ENCODE peak calls at places on chromosomes 2 and 18, in seven cellular contexts. One of them, this sample, is unnamed.

GRCh38 chr18:13643261-13643671 is 83.1 kb downstream of the FAM210A start:
- DNase-seq in HAP-1: no peak
- DNase-seq in fibroblast of the aortic adventitia: no peak
- DNase-seq in HepG2: no peak
- DNase-seq in foreskin fibroblast: no peak
- DNase-seq in H7: peak; percentile 55
- DNase-seq in heart right ventricle: no peak
- DNase-seq in this sample: no peak

GRCh38 chr2:128313076-128313836 is 5.4 kb downstream of the HS6ST1 start:
- DNase-seq in HepG2: no peak
- DNase-seq in heart right ventricle: no peak
- DNase-seq in HAP-1: peak; percentile 54
- DNase-seq in foreskin fibroblast: no peak
- DNase-seq in H7: peak; percentile 77
- DNase-seq in fibroblast of the aortic adventitia: peak; percentile 46
- DNase-seq in this sample: no peak

GRCh38 chr18:5196253-5197031 is 615 bp downstream of the AKAIN1 start:
- DNase-seq in foreskin fibroblast: no peak
- DNase-seq in HAP-1: no peak
- DNase-seq in H7: peak; percentile 73
- DNase-seq in HepG2: no peak
- DNase-seq in fibroblast of the aortic adventitia: no peak
- DNase-seq in heart right ventricle: no peak
- DNase-seq in this sample: peak; percentile 55

GRCh38 chr2:111157798-111158197 is 37.1 kb downstream of the BCL2L11 start:
- DNase-seq in foreskin fibroblast: no peak
- DNase-seq in H7: no peak
- DNase-seq in HAP-1: no peak
- DNase-seq in fibroblast of the aortic adventitia: no peak
- DNase-seq in HepG2: no peak
- DNase-seq in heart right ventricle: no peak
- DNase-seq in this sample: no peak

GRCh38 chr2:73004466-73004865 is 67.0 kb downstream of the SFXN5 start:
- DNase-seq in HepG2: no peak
- DNase-seq in HAP-1: no peak
- DNase-seq in H7: no peak
- DNase-seq in foreskin fibroblast: no peak
- DNase-seq in fibroblast of the aortic adventitia: no peak
- DNase-seq in heart right ventricle: no peak
- DNase-seq in this sample: no peak

GRCh38 chr2:54090521-54091117 is 24.8 kb upstream of the ACYP2 start:
- DNase-seq in HepG2: no peak
- DNase-seq in fibroblast of the aortic adventitia: no peak
- DNase-seq in heart right ventricle: no peak
- DNase-seq in foreskin fibroblast: no peak
- DNase-seq in HAP-1: no peak
- DNase-seq in H7: no peak
- DNase-seq in this sample: no peak

GRCh38 chr2:200416878-200417277 is 93.0 kb downstream of the KCTD18 start:
- DNase-seq in HAP-1: peak; percentile 59
- DNase-seq in heart right ventricle: no peak
- DNase-seq in fibroblast of the aortic adventitia: no peak
- DNase-seq in HepG2: no peak
- DNase-seq in foreskin fibroblast: no peak
- DNase-seq in H7: no peak
- DNase-seq in this sample: no peak

GRCh38 chr2:57376985-57377384 is 669.6 kb upstream of the VRK2 start:
- DNase-seq in HAP-1: no peak
- DNase-seq in fibroblast of the aortic adventitia: peak; percentile 7
- DNase-seq in H7: peak; percentile 33
- DNase-seq in foreskin fibroblast: no peak
- DNase-seq in heart right ventricle: no peak
- DNase-seq in HepG2: no peak
- DNase-seq in this sample: no peak

GRCh38 chr2:11752906-11753305 is 6.5 kb downstream of the LPIN1 start:
- DNase-seq in HAP-1: no peak
- DNase-seq in heart right ventricle: no peak
- DNase-seq in H7: no peak
- DNase-seq in fibroblast of the aortic adventitia: no peak
- DNase-seq in HepG2: no peak
- DNase-seq in foreskin fibroblast: no peak
- DNase-seq in this sample: no peak

GRCh38 chr2:11757101-11757500 is 10.7 kb downstream of the LPIN1 start:
- DNase-seq in H7: no peak
- DNase-seq in heart right ventricle: no peak
- DNase-seq in HepG2: no peak
- DNase-seq in foreskin fibroblast: no peak
- DNase-seq in fibroblast of the aortic adventitia: no peak
- DNase-seq in HAP-1: no peak
- DNase-seq in this sample: no peak

GRCh38 chr2:11753452-11753885 is 7.0 kb downstream of the LPIN1 start:
- DNase-seq in H7: no peak
- DNase-seq in foreskin fibroblast: no peak
- DNase-seq in HepG2: no peak
- DNase-seq in fibroblast of the aortic adventitia: no peak
- DNase-seq in HAP-1: no peak
- DNase-seq in heart right ventricle: no peak
- DNase-seq in this sample: no peak

GRCh38 chr2:11753886-11754704 is 7.7 kb downstream of the LPIN1 start:
- DNase-seq in HAP-1: no peak
- DNase-seq in HepG2: no peak
- DNase-seq in fibroblast of the aortic adventitia: peak; percentile 73
- DNase-seq in heart right ventricle: peak; percentile 31
- DNase-seq in foreskin fibroblast: no peak
- DNase-seq in H7: no peak
- DNase-seq in this sample: no peak

DNA sequence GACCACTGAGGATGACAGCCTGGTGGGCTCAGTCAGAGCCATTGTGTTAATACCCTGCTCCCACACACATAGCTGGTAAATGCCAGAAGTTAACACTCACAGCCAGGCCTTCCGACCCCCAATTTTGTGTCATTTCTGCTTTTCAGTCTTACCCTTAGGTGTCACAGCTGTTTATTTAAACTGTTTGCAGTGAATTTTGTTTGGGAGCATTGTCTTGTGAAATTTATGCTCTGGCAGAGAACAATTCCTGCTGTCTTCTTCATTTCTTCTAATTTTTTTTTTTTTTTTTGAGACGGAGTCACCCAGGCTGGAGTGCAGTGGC is 8.2 kb downstream of the LPIN1 start:
- DNase-seq in HepG2: no peak
- DNase-seq in foreskin fibroblast: no peak
- DNase-seq in HAP-1: no peak
- DNase-seq in fibroblast of the aortic adventitia: no peak
- DNase-seq in heart right ventricle: no peak
- DNase-seq in H7: no peak
- DNase-seq in this sample: no peak
- H3K4me3 ChIP-seq in HepG2: no peak overlapping the region
- H3K4me3 ChIP-seq in foreskin fibroblast: no peak overlapping the region
- H3K4me3 ChIP-seq in HAP-1: no peak overlapping the region
- H3K4me3 ChIP-seq in fibroblast of the aortic adventitia: no peak overlapping the region
- H3K4me3 ChIP-seq in heart right ventricle: no peak overlapping the region
- H3K4me3 ChIP-seq in H7: no peak overlapping the region
- H3K4me3 ChIP-seq in this sample: no peak overlapping the region

DNA sequence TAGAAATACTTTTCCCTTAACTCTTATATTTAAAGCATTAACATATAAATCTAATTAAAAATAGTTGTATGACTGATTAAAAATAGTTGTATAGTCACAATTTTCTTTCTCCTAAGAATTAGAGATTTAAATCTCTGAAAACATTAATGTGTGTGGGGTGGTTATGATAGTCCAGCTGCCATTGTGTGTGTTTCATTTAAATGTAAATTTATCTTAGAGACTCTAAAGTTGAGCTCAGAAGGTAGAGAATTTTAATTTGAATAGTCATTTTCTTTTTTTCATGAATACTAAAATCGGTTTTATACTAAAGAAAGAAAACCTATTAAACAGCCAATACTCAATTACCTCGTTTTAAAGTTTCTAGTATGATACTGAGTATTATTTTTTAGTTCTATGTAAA is 18.6 kb downstream of the GREB1L start:
- DNase-seq in heart right ventricle: no peak
- DNase-seq in H7: no peak
- DNase-seq in HAP-1: no peak
- DNase-seq in foreskin fibroblast: no peak
- DNase-seq in HepG2: no peak
- DNase-seq in fibroblast of the aortic adventitia: no peak
- DNase-seq in this sample: no peak
- H3K4me3 ChIP-seq in heart right ventricle: no peak overlapping the region
- H3K4me3 ChIP-seq in H7: no peak overlapping the region
- H3K4me3 ChIP-seq in HAP-1: no peak overlapping the region
- H3K4me3 ChIP-seq in foreskin fibroblast: no peak overlapping the region
- H3K4me3 ChIP-seq in HepG2: no peak overlapping the region
- H3K4me3 ChIP-seq in fibroblast of the aortic adventitia: no peak overlapping the region
- H3K4me3 ChIP-seq in this sample: no peak overlapping the region

GRCh38 chr18:53701697-53702096 is 522.8 kb downstream of the MBD2 start:
- DNase-seq in fibroblast of the aortic adventitia: no peak
- DNase-seq in heart right ventricle: no peak
- DNase-seq in HepG2: no peak
- DNase-seq in foreskin fibroblast: no peak
- DNase-seq in H7: no peak
- DNase-seq in HAP-1: no peak
- DNase-seq in this sample: no peak
- H3K4me3 ChIP-seq in fibroblast of the aortic adventitia: no peak overlapping the region
- H3K4me3 ChIP-seq in heart right ventricle: no peak overlapping the region
- H3K4me3 ChIP-seq in HepG2: no peak overlapping the region
- H3K4me3 ChIP-seq in foreskin fibroblast: no peak overlapping the region
- H3K4me3 ChIP-seq in H7: no peak overlapping the region
- H3K4me3 ChIP-seq in HAP-1: no peak overlapping the region
- H3K4me3 ChIP-seq in this sample: no peak overlapping the region

GRCh38 chr2:216219866-216220265 is 110.7 kb downstream of the XRCC5 start:
- DNase-seq in heart right ventricle: no peak
- DNase-seq in H7: no peak
- DNase-seq in fibroblast of the aortic adventitia: no peak
- DNase-seq in HAP-1: no peak
- DNase-seq in foreskin fibroblast: no peak
- DNase-seq in HepG2: no peak
- DNase-seq in this sample: no peak

GRCh38 chr2:216217904-216218260 is 108.7 kb downstream of the XRCC5 start:
- DNase-seq in fibroblast of the aortic adventitia: no peak
- DNase-seq in HAP-1: no peak
- DNase-seq in heart right ventricle: no peak
- DNase-seq in foreskin fibroblast: no peak
- DNase-seq in HepG2: no peak
- DNase-seq in H7: no peak
- DNase-seq in this sample: no peak

GRCh38 chr2:216214768-216215167 is 105.6 kb downstream of the XRCC5 start:
- DNase-seq in fibroblast of the aortic adventitia: no peak
- DNase-seq in heart right ventricle: no peak
- DNase-seq in H7: no peak
- DNase-seq in foreskin fibroblast: no peak
- DNase-seq in HepG2: no peak
- DNase-seq in HAP-1: no peak
- DNase-seq in this sample: no peak

GRCh38 chr2:216216951-216217903 is 108.1 kb downstream of the XRCC5 start:
- DNase-seq in heart right ventricle: no peak
- DNase-seq in foreskin fibroblast: peak; percentile 61
- DNase-seq in fibroblast of the aortic adventitia: peak; percentile 50
- DNase-seq in H7: no peak
- DNase-seq in HepG2: peak; percentile 49
- DNase-seq in HAP-1: no peak
- DNase-seq in this sample: no peak

DNA sequence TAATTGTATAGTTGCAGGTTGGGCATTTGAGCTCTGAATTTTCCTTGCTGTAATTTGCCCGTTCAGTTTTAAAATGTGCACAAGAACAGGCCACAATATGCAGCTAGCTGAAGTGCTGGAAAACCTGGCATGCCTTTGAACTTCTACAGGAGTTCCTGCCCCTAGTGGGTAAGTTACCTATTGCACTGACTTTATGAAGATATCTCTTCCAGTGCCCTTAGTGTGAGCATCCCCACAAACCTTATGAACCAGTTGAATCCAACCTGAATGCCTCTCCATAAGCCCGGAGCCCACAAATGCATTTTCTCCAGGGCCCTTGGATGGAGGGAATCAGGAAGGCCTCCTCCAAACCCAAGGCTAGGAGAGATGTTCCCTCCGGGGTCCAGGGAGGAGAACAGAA is 106.8 kb downstream of the XRCC5 start:
- DNase-seq in H7: no peak
- DNase-seq in HepG2: peak; percentile 59
- DNase-seq in foreskin fibroblast: no peak
- DNase-seq in heart right ventricle: no peak
- DNase-seq in HAP-1: no peak
- DNase-seq in fibroblast of the aortic adventitia: peak; percentile 31
- DNase-seq in this sample: no peak
- H3K4me3 ChIP-seq in H7: no peak overlapping the region
- H3K4me3 ChIP-seq in HepG2: no peak overlapping the region
- H3K4me3 ChIP-seq in foreskin fibroblast: no peak overlapping the region
- H3K4me3 ChIP-seq in heart right ventricle: no peak overlapping the region
- H3K4me3 ChIP-seq in HAP-1: no peak overlapping the region
- H3K4me3 ChIP-seq in fibroblast of the aortic adventitia: no peak overlapping the region
- H3K4me3 ChIP-seq in this sample: no peak overlapping the region

This sample was measured in WERI-Rb-1.